ENCODE peak calls at places on chromosomes 4 and X, in four cellular contexts. X is GM12878, K is WTC11, Z is HepG2. D is an unnamed sample.

GRCh38 chr4:125432078-125432477 is 117.3 kb downstream of the FAT4 start:
- DNase-seq in X (no peak), K (peak), Z (peak), D (peak)

GRCh38 chrX:21990812-21991211 is 41.3 kb upstream of the PHEX start:
- DNase-seq in X (no peak), K (no peak), Z (no peak), D (no peak)

GRCh38 chr4:38188631-38189101 is 228.5 kb downstream of the PTTG2 start:
- DNase-seq in X (no peak), K (no peak), Z (no peak), D (no peak)

GRCh38 chr4:176425035-176425434 is 105.3 kb downstream of the SPCS3 start:
- DNase-seq in X (no peak), K (no peak), Z (no peak), D (no peak)

GRCh38 chrX:151488677-151489076 is 74.8 kb upstream of the PASD1 start:
- DNase-seq in X (no peak), K (peak), Z (peak), D (peak)

GRCh38 chrX:130216312-130216711 is 44.5 kb downstream of the RAB33A start:
- DNase-seq in X (no peak), K (no peak), Z (no peak), D (no peak)

GRCh38 chr4:55635760-55636621 is at the start of gene NMU:
- DNase-seq in X (no peak), K (peak), Z (peak), D (peak)

GRCh38 chr4:2800691-2801596 is 8.1 kb downstream of the SH3BP2 start:
- DNase-seq in X (peak), K (peak), Z (peak), D (no peak)

GRCh38 chrX:85922821-85923220 is 124.5 kb downstream of the CHM start:
- DNase-seq in X (no peak), K (no peak), Z (no peak), D (no peak)

GRCh38 chr4:102308032-102308799 is 37.1 kb downstream of the SLC39A8 start:
- DNase-seq in X (no peak), K (no peak), Z (no peak), D (peak)

GRCh38 chr4:96993528-96993927 is 1149.7 kb downstream of the STPG2 start:
- DNase-seq in X (no peak), K (no peak), Z (no peak), D (no peak)

GRCh38 chr4:140568507-140569306 is at the start of gene UCP1:
- DNase-seq in X (no peak), K (peak), Z (peak), D (peak)

GRCh38 chr4:88204882-88205281 is 46.4 kb upstream of the ABCG2 start:
- DNase-seq in X (no peak), K (no peak), Z (no peak), D (peak)

GRCh38 chr4:164768516-164768915 is 14.6 kb downstream of the SMIM31 start:
- DNase-seq in X (no peak), K (no peak), Z (no peak), D (peak)

GRCh38 chr4:185143596-185143969 is 517 bp downstream of the SLC25A4 start:
- DNase-seq in X (no peak), K (no peak), Z (peak), D (no peak)

GRCh38 chr4:88097781-88098180 is 60.7 kb downstream of the ABCG2 start:
- DNase-seq in X (no peak), K (no peak), Z (no peak), D (no peak)

GRCh38 chr4:15034071-15034764 is 31.9 kb downstream of the CPEB2 start:
- DNase-seq in X (no peak), K (no peak), Z (no peak), D (no peak)

GRCh38 chr4:180060159-180060889 is 2182.9 kb upstream of the TENM3 start:
- DNase-seq in X (no peak), K (no peak), Z (no peak), D (peak)

GRCh38 chr4:184750926-184751584 is 17.2 kb upstream of the CENPU start:
- DNase-seq in X (no peak), K (no peak), Z (no peak), D (no peak)

GRCh38 chrX:13676885-13677284 is 12.0 kb upstream of the RAB9A start:
- DNase-seq in X (no peak), K (no peak), Z (no peak), D (no peak)

GRCh38 chr4:177605252-177605651 is 163.0 kb upstream of the AGA start:
- DNase-seq in X (no peak), K (no peak), Z (no peak), D (no peak)

GRCh38 chrX:1676866-1677265 is 62.0 kb downstream of the ASMT start:
- DNase-seq in X (no peak), K (no peak), Z (no peak), D (no peak)

GRCh38 chr4:101835121-101835904 is 44.8 kb downstream of the BANK1 start:
- DNase-seq in X (no peak), K (no peak), Z (peak), D (peak)

GRCh38 chr4:97144199-97144598 is 999.1 kb downstream of the STPG2 start:
- DNase-seq in X (no peak), K (no peak), Z (no peak), D (no peak)

GRCh38 chrX:41198410-41198809 is 113.2 kb downstream of the USP9X start:
- DNase-seq in X (no peak), K (no peak), Z (no peak), D (no peak)

GRCh38 chrX:41313419-41313818 is 20.5 kb upstream of the DDX3X start:
- DNase-seq in X (no peak), K (no peak), Z (no peak), D (no peak)

GRCh38 chr4:89482248-89482647 is 174.6 kb upstream of the GPRIN3 start:
- DNase-seq in X (no peak), K (peak), Z (peak), D (peak)
- TF ChIP-seq ESRRA in X (no peak), K (no peak), Z (no peak), D (no peak)

GRCh38 chr4:183142566-183143545 is 43.8 kb downstream of the WWC2 start:
- DNase-seq in X (no peak), K (no peak), Z (no peak), D (no peak)
- TF ChIP-seq ESRRA in X (no peak), K (no peak), Z (no peak), D (no peak)

GRCh38 chr4:172649143-172649542 is 519.5 kb upstream of the GALNT7 start:
- DNase-seq in X (no peak), K (no peak), Z (no peak), D (no peak)

GRCh38 chr4:172652369-172652768 is 516.2 kb upstream of the GALNT7 start:
- DNase-seq in X (no peak), K (no peak), Z (no peak), D (no peak)

GRCh38 chr4:172650758-172651495 is 517.7 kb upstream of the GALNT7 start:
- DNase-seq in X (no peak), K (no peak), Z (no peak), D (no peak)

DNA sequence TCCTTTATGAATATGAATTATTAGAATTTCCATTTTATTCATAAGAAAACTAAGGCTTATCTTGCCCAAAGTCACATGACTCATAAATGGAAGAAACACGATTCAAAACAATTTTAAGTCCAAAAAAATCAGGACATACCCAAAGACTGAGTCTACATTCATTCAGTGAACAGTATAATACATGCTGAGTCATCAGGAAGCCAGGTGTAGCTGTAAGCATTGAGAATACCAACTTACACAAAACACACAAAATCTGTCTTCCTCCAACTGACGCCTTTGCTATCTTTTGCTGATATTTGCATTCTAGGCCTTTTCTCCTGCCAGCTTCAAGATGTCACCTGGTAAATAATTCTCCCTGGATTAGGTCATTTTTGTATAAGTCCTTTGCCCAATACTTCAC is 520.1 kb upstream of the GALNT7 start:
- DNase-seq in X (no peak), K (no peak), Z (no peak), D (no peak)
- TF ChIP-seq ESRRA in X (no peak), K (no peak), Z (no peak), D (no peak)

DNA sequence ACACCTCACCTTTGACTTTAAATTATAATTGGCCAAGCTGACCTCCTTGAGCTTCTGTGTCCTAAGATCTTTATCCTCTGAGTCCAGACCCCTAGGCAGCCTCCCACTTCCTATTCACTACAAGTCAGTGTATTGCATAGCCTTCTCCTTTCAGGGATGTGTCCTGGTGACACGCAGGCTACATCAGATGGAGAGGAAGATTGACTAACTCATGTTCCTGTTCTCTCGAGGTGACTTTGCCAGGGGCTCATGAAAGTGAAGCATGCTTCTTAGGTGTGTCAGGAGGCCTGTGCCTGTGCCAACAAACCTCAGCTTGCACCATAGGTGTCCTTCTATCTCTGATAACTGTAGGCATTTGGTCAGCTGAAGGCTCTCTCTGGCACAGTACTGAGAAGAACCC is 195.7 kb upstream of the HS3ST1 start:
- DNase-seq in X (no peak), K (no peak), Z (no peak), D (no peak)
- TF ChIP-seq ESRRA in X (no peak), K (no peak), Z (no peak), D (no peak)

DNA sequence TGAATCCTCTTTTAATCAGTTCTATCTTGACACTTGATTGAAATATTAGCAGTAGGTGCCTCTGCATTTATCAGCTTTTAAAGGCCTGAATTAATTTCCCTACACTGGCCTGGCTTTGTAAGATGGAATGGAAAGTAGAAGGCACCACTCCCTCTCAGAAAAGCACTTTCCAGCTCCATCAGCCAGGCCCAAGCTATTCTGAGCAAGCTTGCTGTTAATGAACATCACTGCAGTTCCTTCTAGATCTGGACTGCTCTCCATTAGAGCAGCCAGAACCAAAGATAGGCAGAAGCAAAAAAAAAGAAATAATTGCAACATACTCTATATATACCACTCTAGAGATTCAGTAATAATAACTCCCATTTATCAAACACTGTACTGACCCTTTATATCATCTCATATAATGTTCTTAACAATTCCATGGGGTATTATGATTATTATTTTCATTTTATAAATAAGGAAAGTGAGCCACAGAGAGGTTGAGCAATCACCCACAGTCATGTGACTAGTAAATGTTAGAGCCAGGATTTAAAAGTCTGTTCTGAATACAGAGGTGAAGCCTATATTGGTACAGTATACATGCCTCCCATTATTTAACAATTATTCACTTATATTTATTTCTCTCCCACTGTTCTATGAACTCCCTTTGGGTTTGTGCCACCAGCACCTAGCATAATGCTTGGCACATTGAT is 39.4 kb upstream of the GPC3 start:
- DNase-seq in X (no peak), K (no peak), Z (no peak), D (no peak)
- TF ChIP-seq ESRRA in X (no peak), K (no peak), Z (no peak), D (no peak)

GRCh38 chr4:54077812-54078211 is 13.4 kb upstream of the CHIC2 start:
- DNase-seq in X (no peak), K (no peak), Z (no peak), D (no peak)
- TF ChIP-seq ESRRA in X (no peak), K (no peak), Z (no peak), D (no peak)